ENCODE peak calls at places on chromosome 21, in four cellular contexts. G is HCT116, C is prostate gland, S is sigmoid colon. Z is an unnamed sample.

GRCh38 chr21:26148834-26149354 is 21.7 kb downstream of the APP start:
- DNase-seq in G (no peak), C (no peak), S (no peak), Z (no peak)

GRCh38 chr21:31233711-31234110 is 110.3 kb downstream of the TIAM1 start:
- DNase-seq in G (no peak), C (no peak), S (no peak), Z (no peak)

GRCh38 chr21:22791376-22791775 is 1793.2 kb downstream of the NCAM2 start:
- DNase-seq in G (no peak), C (no peak), S (no peak), Z (no peak)

GRCh38 chr21:31476551-31477120 is 132.6 kb upstream of the TIAM1 start:
- DNase-seq in G (no peak), C (no peak), S (peak; percentile 24), Z (no peak)

GRCh38 chr21:38493549-38494253 is 4.6 kb downstream of the ERG start:
- DNase-seq in G (no peak), C (no peak), S (no peak), Z (no peak)

GRCh38 chr21:37508341-37508740 is 141.8 kb downstream of the DYRK1A start:
- DNase-seq in G (no peak), C (no peak), S (no peak), Z (no peak)

GRCh38 chr21:28801906-28802305 is 190.8 kb downstream of the LTN1 start:
- DNase-seq in G (no peak), C (no peak), S (no peak), Z (no peak)

GRCh38 chr21:14057313-14057712 is 153.4 kb downstream of the LIPI start:
- DNase-seq in G (no peak), C (no peak), S (no peak), Z (no peak)

GRCh38 chr21:36211660-36212512 is 55.3 kb downstream of the DOP1B start:
- DNase-seq in G (no peak), C (no peak), S (no peak), Z (no peak)

GRCh38 chr21:34548782-34549376 is 36.9 kb upstream of the KCNE1 start:
- DNase-seq in G (no peak), C (no peak), S (no peak), Z (no peak)

GRCh38 chr21:34544032-34544496 is 32.1 kb upstream of the KCNE1 start:
- DNase-seq in G (peak; percentile 80), C (peak; percentile 77), S (no peak), Z (peak; percentile 76)

GRCh38 chr21:34546556-34546955 is 34.5 kb upstream of the KCNE1 start:
- DNase-seq in G (no peak), C (no peak), S (no peak), Z (no peak)

GRCh38 chr21:34543017-34543416 is 31.0 kb upstream of the KCNE1 start:
- DNase-seq in G (no peak), C (no peak), S (no peak), Z (no peak)

DNA sequence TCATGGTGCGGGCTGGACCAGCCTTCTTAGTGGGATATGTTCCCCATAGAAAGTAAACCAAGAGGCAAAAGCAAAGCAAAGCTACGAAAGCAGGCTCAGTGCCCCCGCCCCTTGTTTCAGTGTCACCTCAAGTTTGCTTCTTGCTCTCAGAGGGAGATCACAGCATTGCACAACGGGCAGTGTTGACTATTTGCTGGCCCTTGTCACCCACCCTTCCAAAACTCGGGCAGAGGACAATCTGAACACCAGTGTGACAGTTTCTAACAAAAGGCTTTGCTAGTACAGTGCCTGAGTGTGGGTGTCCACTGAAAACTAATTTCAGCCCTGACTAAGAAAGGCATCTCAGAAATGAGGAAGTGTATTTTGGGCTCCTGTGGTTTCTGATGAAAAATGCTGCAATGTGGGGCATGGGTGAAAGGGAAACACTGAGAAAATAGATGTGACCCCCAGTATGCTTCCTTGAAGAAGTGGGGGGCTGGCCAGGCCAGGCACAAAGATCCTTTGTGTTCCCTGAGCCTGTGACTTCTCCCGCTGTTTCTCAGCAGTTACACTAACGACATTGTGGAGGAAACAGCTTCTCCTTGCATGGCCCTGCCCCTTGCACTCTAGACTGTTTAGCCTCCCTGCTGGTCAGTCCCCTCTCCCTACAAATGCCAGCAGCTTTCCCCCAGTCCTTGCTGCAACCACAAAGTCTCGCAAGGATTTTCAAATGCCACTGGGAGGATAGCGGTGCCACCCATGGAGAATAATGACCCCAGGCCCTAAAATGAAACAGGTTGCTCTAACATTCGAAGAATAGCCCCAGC is 33.3 kb upstream of the KCNE1 start:
- DNase-seq in G (peak; percentile 40), C (no peak), S (peak; percentile 76), Z (no peak)
- TF ChIP-seq POLR2AphosphoS5 in G (peak; percentile 23), C (no peak), S (peak; percentile 28), Z (no peak)

GRCh38 chr21:34075760-34076159 is 2.4 kb downstream of the MRPS6 start:
- DNase-seq in G (no peak), C (no peak), S (no peak), Z (no peak)
- TF ChIP-seq POLR2AphosphoS5 in G (no peak), C (no peak), S (no peak), Z (no peak)

GRCh38 chr21:43027846-43028731 is 47.5 kb downstream of the CBS start:
- DNase-seq in G (no peak), C (no peak), S (no peak), Z (no peak)
- TF ChIP-seq POLR2AphosphoS5 in G (no peak), C (no peak), S (no peak), Z (no peak)

DNA sequence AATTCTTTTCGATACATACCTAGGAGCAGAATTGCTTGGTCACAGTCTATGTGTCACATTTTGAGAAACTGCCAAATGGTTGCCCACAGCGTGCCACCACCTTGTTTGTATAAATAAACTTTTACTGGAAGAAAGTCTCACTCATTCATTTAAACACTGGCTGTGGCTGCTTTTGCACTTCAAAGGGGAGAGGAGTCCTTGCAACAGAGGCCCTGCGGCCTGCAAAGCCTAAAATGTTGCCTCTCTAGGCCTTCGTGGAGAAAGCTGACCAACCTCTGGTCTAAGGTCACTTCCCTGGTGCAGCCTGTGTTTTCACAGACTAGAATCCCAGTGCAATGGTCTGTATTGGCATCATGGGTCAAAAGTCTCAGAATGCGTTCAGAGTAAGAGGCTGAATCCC is 8.3 kb downstream of the RIPK4 start:
- DNase-seq in G (peak; percentile 41), C (no peak), S (no peak), Z (no peak)
- TF ChIP-seq POLR2AphosphoS5 in G (no peak), C (no peak), S (no peak), Z (no peak)

GRCh38 chr21:45535341-45536081 is 6.7 kb downstream of the SLC19A1 start:
- DNase-seq in G (no peak), C (no peak), S (peak; percentile 65), Z (no peak)
- TF ChIP-seq POLR2AphosphoS5 in G (no peak), C (no peak), S (no peak), Z (no peak)

Z was measured in breast epithelium.